ENCODE peak calls at places on chromosomes 6 and 20, in five cellular contexts. U, P, V, Y and I are unnamed samples.

GRCh38 chr20:25059866-25060465 is 2.0 kb upstream of the ACSS1 start:
- DNase-seq in V (no peak), U (no peak), Y (no peak), P (peak; percentile 33), I (no peak)

GRCh38 chr20:1375515-1375914 is 17.3 kb downstream of the FKBP1A start:
- DNase-seq in U (no peak), V (no peak), P (no peak), Y (no peak), I (no peak)

GRCh38 chr6:125375841-125376240 is 74.1 kb upstream of the HDDC2 start:
- DNase-seq in U (no peak), P (no peak), Y (no peak), V (no peak), I (no peak)

GRCh38 chr20:51712501-51713212 is 55.5 kb downstream of the ATP9A start:
- DNase-seq in U (no peak), P (peak; percentile 51), Y (peak; percentile 66), V (no peak), I (peak; percentile 47)

GRCh38 chr20:47857142-47857993 is 72.1 kb upstream of the SULF2 start:
- DNase-seq in Y (no peak), P (peak; percentile 99), U (no peak), V (peak; percentile 80), I (no peak)

GRCh38 chr6:44335631-44336030 is 6.8 kb upstream of the SPATS1 start:
- DNase-seq in V (no peak), P (no peak), Y (no peak), U (no peak), I (no peak)

GRCh38 chr20:6515261-6515660 is 252.2 kb upstream of the BMP2 start:
- DNase-seq in U (no peak), P (no peak), Y (no peak), V (no peak), I (no peak)

GRCh38 chr6:71197267-71197666 is 91.3 kb upstream of the OGFRL1 start:
- DNase-seq in U (no peak), V (no peak), P (no peak), Y (peak; percentile 18), I (no peak)

GRCh38 chr20:20083796-20084195 is 31.5 kb downstream of the CFAP61 start:
- DNase-seq in Y (peak; percentile 39), P (peak; percentile 46), V (peak; percentile 41), U (no peak), I (no peak)

GRCh38 chr6:46191961-46192360 is 21.2 kb upstream of the ENPP5 start:
- DNase-seq in U (no peak), Y (no peak), V (no peak), P (no peak), I (no peak)

GRCh38 chr20:45189067-45189611 is 14.4 kb downstream of the PI3 start:
- DNase-seq in U (no peak), P (peak; percentile 11), Y (no peak), V (no peak), I (no peak)

GRCh38 chr6:90678049-90678779 is 91.3 kb upstream of the MAP3K7 start:
- DNase-seq in V (no peak), P (no peak), Y (no peak), U (no peak), I (no peak)

GRCh38 chr6:149903938-149904611 is 6.2 kb upstream of the RAET1E start:
- DNase-seq in Y (no peak), U (no peak), V (no peak), P (no peak), I (no peak)

GRCh38 chr6:100378576-100378975 is 86.1 kb downstream of the SIM1 start:
- DNase-seq in V (no peak), U (no peak), P (no peak), Y (no peak), I (no peak)

GRCh38 chr20:33482581-33482980 is 7.3 kb upstream of the CBFA2T2 start:
- DNase-seq in Y (no peak), P (no peak), V (no peak), U (no peak), I (no peak)

GRCh38 chr20:2402271-2402980 is 21.7 kb downstream of the TGM6 start:
- DNase-seq in Y (peak; percentile 54), V (no peak), P (peak; percentile 51), U (no peak), I (peak; percentile 16)

GRCh38 chr6:85494551-85495337 is 44.9 kb downstream of the NT5E start:
- DNase-seq in Y (no peak), U (no peak), P (peak; percentile 42), V (no peak), I (no peak)

GRCh38 chr6:156507656-156508055 is 269.5 kb upstream of the ARID1B start:
- DNase-seq in V (no peak), P (no peak), U (no peak), Y (no peak), I (no peak)

GRCh38 chr6:99867026-99867425 is 127.0 kb downstream of the MCHR2 start:
- DNase-seq in Y (no peak), V (no peak), P (no peak), U (no peak), I (no peak)

GRCh38 chr6:150373260-150373701 is 4.5 kb downstream of the IYD start:
- DNase-seq in P (no peak), U (no peak), Y (no peak), V (no peak), I (no peak)

GRCh38 chr6:155647354-155647753 is 191.7 kb upstream of the NOX3 start:
- DNase-seq in U (no peak), P (no peak), Y (no peak), V (no peak), I (no peak)

GRCh38 chr6:108998460-108998859 is 96.2 kb downstream of the SESN1 start:
- DNase-seq in V (no peak), Y (no peak), P (no peak), U (no peak), I (no peak)

GRCh38 chr6:127436578-127437110 is 22.5 kb downstream of the KIAA0408 start:
- DNase-seq in V (no peak), U (no peak), Y (no peak), P (no peak), I (no peak)

GRCh38 chr20:39132511-39132910 is 170.4 kb downstream of the DHX35 start:
- DNase-seq in P (no peak), U (no peak), Y (no peak), V (no peak), I (no peak)

GRCh38 chr6:2848851-2849250 is 7.2 kb upstream of the SERPINB1 start:
- DNase-seq in U (no peak), P (no peak), V (no peak), Y (no peak), I (no peak)

GRCh38 chr6:21593927-21594421 is 423 bp downstream of the SOX4 start:
- DNase-seq in U (no peak), P (peak; percentile 60), Y (no peak), V (no peak), I (peak; percentile 59)

GRCh38 chr6:8243462-8243861 is 141.1 kb upstream of the EEF1E1 start:
- DNase-seq in V (no peak), U (no peak), P (no peak), Y (peak; percentile 1), I (no peak)

GRCh38 chr6:30101939-30102700 is 10.8 kb downstream of the TRIM31 start:
- DNase-seq in P (peak; percentile 80), V (peak; percentile 88), Y (peak; percentile 81), U (peak; percentile 55), I (peak; percentile 95)
- TF ChIP-seq CTCF in P (peak; percentile 16), V (no peak), Y (no peak), U (no peak), I (no peak)

GRCh38 chr20:59577809-59578601 is 26.3 kb upstream of the PHACTR3 start:
- DNase-seq in V (no peak), U (no peak), P (no peak), Y (no peak), I (no peak)
- TF ChIP-seq CTCF in V (no peak), U (no peak), P (no peak), Y (no peak), I (no peak)

GRCh38 chr20:23228912-23229311 is 121.7 kb upstream of the NXT1 start:
- DNase-seq in Y (no peak), V (no peak), P (no peak), U (no peak), I (no peak)
- TF ChIP-seq CTCF in Y (no peak), V (no peak), P (no peak), U (no peak), I (no peak)

GRCh38 chr20:4897600-4897999 is 103.7 kb downstream of the SLC23A2 start:
- DNase-seq in V (no peak), P (no peak), Y (no peak), U (no peak), I (no peak)

GRCh38 chr20:4894981-4895381 is 106.3 kb downstream of the SLC23A2 start:
- DNase-seq in Y (no peak), V (no peak), U (no peak), P (no peak), I (no peak)

GRCh38 chr20:4894409-4894808 is 106.9 kb downstream of the SLC23A2 start:
- DNase-seq in P (no peak), Y (no peak), V (no peak), U (no peak), I (no peak)

GRCh38 chr20:4896971-4897497 is 104.3 kb downstream of the SLC23A2 start:
- DNase-seq in Y (no peak), V (no peak), U (no peak), P (peak; percentile 70), I (no peak)

GRCh38 chr20:4896119-4896700 is 105.1 kb downstream of the SLC23A2 start:
- DNase-seq in V (no peak), Y (no peak), P (no peak), U (no peak), I (no peak)
- TF ChIP-seq CTCF in V (no peak), Y (no peak), P (no peak), U (no peak), I (no peak)

GRCh38 chr20:50342638-50343102 is 152.0 kb downstream of the CEBPB start:
- DNase-seq in U (no peak), P (no peak), Y (no peak), V (no peak), I (no peak)

GRCh38 chr20:50343490-50344179 is 153.0 kb downstream of the CEBPB start:
- DNase-seq in Y (no peak), V (no peak), U (no peak), P (no peak), I (no peak)

GRCh38 chr20:50345712-50346371 is 155.2 kb downstream of the CEBPB start:
- DNase-seq in Y (no peak), V (no peak), P (no peak), U (no peak), I (no peak)

GRCh38 chr20:50343125-50343489 is 152.5 kb downstream of the CEBPB start:
- DNase-seq in U (no peak), Y (no peak), V (no peak), P (no peak), I (no peak)

GRCh38 chr20:50344232-50345071 is 153.8 kb downstream of the CEBPB start:
- DNase-seq in V (no peak), Y (peak; percentile 40), P (no peak), U (no peak), I (no peak)
- TF ChIP-seq CTCF in V (no peak), Y (peak; percentile 19), P (peak; percentile 55), U (no peak), I (peak; percentile 43)

DNA sequence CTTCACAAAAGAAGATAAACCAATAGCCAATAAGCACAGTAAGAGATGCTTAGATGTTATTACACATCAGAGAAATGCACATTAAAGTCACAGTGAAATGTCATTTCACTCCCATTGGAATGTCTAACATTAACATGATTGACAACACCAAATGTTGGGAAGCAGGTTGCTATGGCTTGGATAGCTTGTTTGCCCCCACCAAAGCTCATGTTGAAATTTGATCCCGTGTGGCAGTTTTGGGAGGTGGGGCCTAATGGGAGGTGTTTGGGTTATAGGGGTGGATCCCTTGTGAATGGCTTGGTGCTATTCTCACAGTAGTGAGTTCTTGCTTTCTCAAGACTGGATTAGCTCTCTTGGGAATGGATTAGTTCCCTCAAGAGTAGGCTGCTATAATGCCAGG is 44.8 kb downstream of the MRAP2 start:
- DNase-seq in V (no peak), U (no peak), Y (no peak), P (no peak), I (no peak)
- TF ChIP-seq CTCF in V (no peak), U (no peak), Y (no peak), P (no peak), I (no peak)